ENCODE peak calls at places on chromosomes 12 and 14, in nine cellular contexts. A is stimulated activated CD4-positive, alpha-beta T cell treated with anti-CD3 and anti-CD28 coated beads, TNF-alpha, amount 100 ng/mL, for 4 hours; O is EL; U is LoVo; Y is SW 1271; M is activated CD4-positive, CD25-positive, alpha-beta regulatory T cell treated with anti-CD3 and anti-CD28 coated beads, Interleukin-2, amount 50 U/mL, for 16 hours; F is CD4-positive, alpha-beta T cell; K is NCI-H2081 treated with DMSO at 0.1 percent for 48 hours; X is RKO. H is an unnamed sample.
A peak's percentile ranks its signal among the peaks of the same experiment; 100 is the strongest.

GRCh38 chr14:93301821-93302447 is 30.9 kb downstream of the BTBD7 start:
- DNase-seq in Y (no peak), M (no peak), K (no peak), A (no peak), F (no peak), U (no peak), O (peak; percentile 43), X (no peak), H (no peak)

GRCh38 chr12:50162225-50162624 is 4.9 kb downstream of the CERS5 start:
- DNase-seq in A (no peak), U (no peak), M (no peak), F (no peak), X (no peak), K (no peak), O (no peak), Y (no peak), H (no peak)

GRCh38 chr14:72471346-72471745 is 422.6 kb downstream of the DPF3 start:
- DNase-seq in Y (no peak), O (peak; percentile 77), F (no peak), K (no peak), A (no peak), M (no peak), X (peak; percentile 56), U (no peak), H (no peak)

GRCh38 chr12:90061834-90062233 is 353.2 kb upstream of the ATP2B1 start:
- DNase-seq in Y (no peak), M (no peak), F (no peak), O (no peak), X (no peak), U (no peak), A (no peak), K (no peak), H (no peak)

GRCh38 chr12:88375301-88375959 is 204.8 kb downstream of the KITLG start:
- DNase-seq in K (no peak), O (no peak), Y (no peak), F (no peak), X (no peak), A (no peak), U (no peak), M (no peak), H (no peak)

GRCh38 chr12:88579572-88579940 is 715 bp downstream of the KITLG start:
- DNase-seq in K (no peak), O (peak; percentile 47), M (no peak), F (no peak), U (no peak), A (no peak), X (peak; percentile 45), Y (no peak), H (no peak)

GRCh38 chr14:100664841-100665425 is 61.8 kb upstream of the DLK1 start:
- DNase-seq in A (no peak), M (no peak), F (no peak), X (no peak), O (no peak), U (no peak), Y (no peak), K (no peak), H (no peak)

GRCh38 chr12:49776413-49776812 is 35.1 kb downstream of the TMBIM6 start:
- DNase-seq in M (peak; percentile 18), Y (peak; percentile 27), F (peak; percentile 37), K (peak; percentile 21), X (peak; percentile 83), O (peak; percentile 79), U (peak; percentile 86), A (no peak), H (no peak)

GRCh38 chr12:7142057-7142644 is 12.0 kb downstream of the CLSTN3 start:
- DNase-seq in Y (peak; percentile 43), O (peak; percentile 56), A (peak; percentile 34), X (peak; percentile 63), M (peak; percentile 23), K (no peak), U (peak; percentile 12), F (peak; percentile 46), H (peak; percentile 30)

GRCh38 chr14:105933238-105933637 is 406.9 kb downstream of the TMEM121 start:
- DNase-seq in K (no peak), X (no peak), Y (no peak), O (no peak), U (no peak), A (no peak), M (no peak), F (no peak), H (no peak)

GRCh38 chr12:81095470-81096232 is 17.8 kb downstream of the ACSS3 start:
- DNase-seq in F (no peak), M (no peak), X (no peak), K (no peak), A (no peak), Y (no peak), O (peak; percentile 27), U (no peak), H (no peak)

GRCh38 chr12:108793756-108794441 is 62.6 kb upstream of the CORO1C start:
- DNase-seq in O (no peak), K (no peak), F (no peak), A (no peak), U (no peak), X (no peak), Y (no peak), M (no peak), H (peak; percentile 90)

GRCh38 chr12:112294793-112295192 is 87.4 kb downstream of the HECTD4 start:
- DNase-seq in O (peak; percentile 6), M (no peak), K (no peak), A (no peak), U (no peak), X (peak; percentile 12), F (no peak), Y (no peak), H (no peak)

GRCh38 chr12:50314629-50315312 is 31.5 kb upstream of the LIMA1 start:
- DNase-seq in F (no peak), O (peak; percentile 71), Y (no peak), A (no peak), M (no peak), K (no peak), U (peak; percentile 62), X (peak; percentile 50), H (no peak)

GRCh38 chr14:52703225-52703624 is 3.8 kb upstream of the PSMC6 start:
- DNase-seq in A (no peak), Y (no peak), M (no peak), F (no peak), O (peak; percentile 93), X (peak; percentile 79), U (peak; percentile 70), K (no peak), H (no peak)

GRCh38 chr12:49953961-49954835 is 3.7 kb downstream of the AQP2 start:
- DNase-seq in A (no peak), U (no peak), M (no peak), Y (no peak), F (no peak), K (no peak), O (no peak), X (no peak), H (peak; percentile 84)

GRCh38 chr12:3295648-3296408 is 195.2 kb upstream of the PRMT8 start:
- DNase-seq in A (no peak), X (no peak), U (no peak), K (no peak), Y (no peak), M (no peak), F (no peak), O (peak; percentile 18), H (no peak)

GRCh38 chr12:114681149-114681849 is 2.7 kb downstream of the TBX3 start:
- DNase-seq in O (peak; percentile 50), F (no peak), M (no peak), K (no peak), U (peak; percentile 39), A (no peak), Y (no peak), X (peak; percentile 56), H (no peak)